ENCODE peak calls at places on chromosomes 4 and X, in seven cellular contexts. Q is neural progenitor cell, R is fibroblast of mammary gland, K is GM23248, S is adrenal gland, J is ascending aorta, D is foreskin fibroblast. C is an unnamed sample.

GRCh38 chr4:10054571-10055041 is 33.3 kb upstream of the SLC2A9 start:
- DNase-seq in R (no peak), S (no peak), D (no peak), Q (no peak), K (peak), J (no peak), C (no peak)

GRCh38 chr4:53541577-53542206 is 49.6 kb downstream of the LNX1 start:
- DNase-seq in J (no peak), Q (no peak), S (peak), K (peak), D (peak), R (peak), C (peak)

GRCh38 chrX:53433651-53434639 is at the start of gene HSD17B10:
- DNase-seq in S (peak), R (peak), K (peak), Q (peak), D (peak), J (peak), C (peak)

GRCh38 chr4:148445071-148445902 is 3.1 kb upstream of the NR3C2 start:
- DNase-seq in J (no peak), R (no peak), D (peak), Q (peak), S (peak), K (peak), C (no peak)

GRCh38 chrX:20517565-20517964 is 250.9 kb upstream of the RPS6KA3 start:
- DNase-seq in J (no peak), R (peak), D (peak), S (no peak), Q (no peak), K (peak), C (no peak)

GRCh38 chrX:109760241-109760921 is 27.3 kb upstream of the ACSL4 start:
- DNase-seq in S (no peak), R (peak), D (no peak), K (no peak), Q (no peak), J (no peak), C (no peak)

GRCh38 chr4:171024720-171025303 is 788.4 kb upstream of the GALNTL6 start:
- DNase-seq in J (no peak), S (no peak), Q (no peak), R (no peak), D (no peak), K (no peak), C (no peak)

GRCh38 chr4:185933078-185933581 is 121.1 kb upstream of the SORBS2 start:
- DNase-seq in S (no peak), K (peak), Q (no peak), D (peak), J (no peak), R (peak), C (peak)

GRCh38 chr4:100348472-100348871 is 158.2 kb upstream of the DDIT4L start:
- DNase-seq in Q (no peak), S (no peak), J (no peak), D (peak), K (peak), R (peak), C (peak)

GRCh38 chrX:151870603-151871002 is 42.1 kb upstream of the MAGEA4 start:
- DNase-seq in K (peak), S (peak), D (peak), Q (no peak), R (peak), J (no peak), C (peak)

GRCh38 chr4:156971168-156971601 is 414 bp downstream of the PDGFC start:
- DNase-seq in S (peak), K (no peak), Q (peak), J (no peak), R (no peak), D (no peak), C (peak)

GRCh38 chr4:156970501-156971167 is 965 bp downstream of the PDGFC start:
- DNase-seq in Q (peak), S (peak), K (peak), R (peak), J (peak), D (peak), C (peak)

GRCh38 chr4:156974264-156974663 is 2.7 kb upstream of the PDGFC start:
- DNase-seq in Q (no peak), D (peak), J (no peak), K (no peak), S (no peak), R (peak), C (no peak)

GRCh38 chr4:156971623-156972369 is at the start of gene PDGFC:
- DNase-seq in D (peak), S (peak), R (peak), Q (peak), J (peak), K (peak), C (peak)

DNA sequence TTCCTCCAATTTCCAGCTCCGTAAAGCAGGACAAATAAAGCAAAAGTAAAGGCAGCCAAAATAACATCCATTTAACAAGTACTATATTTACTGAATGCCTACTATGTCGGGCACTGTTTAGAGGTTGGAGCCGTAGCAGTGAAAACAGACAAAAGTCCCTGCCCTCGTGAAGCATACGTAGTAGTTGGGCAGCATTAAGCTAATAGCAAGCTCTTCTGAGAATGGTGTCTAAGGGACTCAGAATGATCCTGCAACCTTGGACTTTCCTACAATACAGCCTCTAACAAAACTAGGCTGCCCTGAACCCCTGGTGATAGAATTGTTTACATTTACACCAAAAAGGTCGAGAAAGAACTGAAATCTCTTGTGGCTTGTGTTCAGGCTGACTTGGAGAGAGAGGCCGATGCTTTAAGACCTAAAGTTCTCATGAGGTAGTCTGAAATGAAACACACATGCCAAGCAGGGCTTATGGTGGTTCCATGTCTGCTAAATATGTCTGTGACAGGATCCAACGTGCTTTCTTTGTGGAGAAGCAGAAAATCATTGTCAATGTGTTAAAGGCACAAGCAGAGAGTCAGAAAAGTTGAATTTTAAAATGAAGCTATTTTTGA is 876 bp upstream of the PDGFC start:
- DNase-seq in J (no peak), K (no peak), D (peak), Q (peak), R (no peak), S (no peak), C (no peak)
- H3K4me3 ChIP-seq in J (peak), K (peak), D (peak), Q (peak), R (peak), S (peak), C (peak)

GRCh38 chrX:46561931-46562721 is 11.4 kb upstream of the CHST7 start:
- DNase-seq in J (no peak), S (no peak), R (no peak), D (no peak), Q (no peak), K (no peak), C (no peak)
- H3K4me3 ChIP-seq in J (no peak), S (no peak), R (no peak), D (no peak), Q (no peak), K (no peak), C (no peak)

GRCh38 chr4:110485452-110485851 is 9.5 kb downstream of the ENPEP start:
- DNase-seq in S (no peak), J (no peak), Q (no peak), K (no peak), D (peak), R (no peak), C (no peak)

GRCh38 chr4:110486226-110486625 is 10.3 kb downstream of the ENPEP start:
- DNase-seq in Q (no peak), R (no peak), J (no peak), D (no peak), S (no peak), K (no peak), C (no peak)

GRCh38 chr4:110484767-110485166 is 8.8 kb downstream of the ENPEP start:
- DNase-seq in Q (no peak), K (peak), J (no peak), D (peak), S (no peak), R (peak), C (peak)

GRCh38 chr4:110483516-110483915 is 7.6 kb downstream of the ENPEP start:
- DNase-seq in J (no peak), K (peak), Q (no peak), R (peak), S (no peak), D (peak), C (no peak)

DNA sequence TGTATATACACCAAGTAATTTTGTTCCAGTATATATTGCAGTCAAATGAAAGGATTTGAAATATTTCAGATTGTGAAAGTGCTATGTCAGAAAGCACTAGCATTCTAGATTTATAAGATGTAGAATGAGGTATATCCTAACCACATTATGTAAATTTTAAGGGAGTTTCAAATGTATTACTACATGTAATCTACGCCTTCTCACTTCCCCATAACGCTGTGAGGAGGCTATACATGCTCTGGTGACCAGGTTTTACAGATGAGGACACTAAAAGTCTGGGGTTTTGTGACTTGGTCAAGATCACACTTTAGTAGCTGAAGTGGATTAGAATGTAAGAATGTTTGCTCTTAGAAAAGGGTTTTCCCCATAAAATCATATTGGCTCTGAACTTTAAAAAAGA is 8.1 kb downstream of the ENPEP start:
- DNase-seq in J (no peak), Q (no peak), R (no peak), K (no peak), S (no peak), D (peak), C (no peak)
- H3K4me3 ChIP-seq in J (no peak), Q (no peak), R (no peak), K (no peak), S (no peak), D (no peak), C (no peak)

DNA sequence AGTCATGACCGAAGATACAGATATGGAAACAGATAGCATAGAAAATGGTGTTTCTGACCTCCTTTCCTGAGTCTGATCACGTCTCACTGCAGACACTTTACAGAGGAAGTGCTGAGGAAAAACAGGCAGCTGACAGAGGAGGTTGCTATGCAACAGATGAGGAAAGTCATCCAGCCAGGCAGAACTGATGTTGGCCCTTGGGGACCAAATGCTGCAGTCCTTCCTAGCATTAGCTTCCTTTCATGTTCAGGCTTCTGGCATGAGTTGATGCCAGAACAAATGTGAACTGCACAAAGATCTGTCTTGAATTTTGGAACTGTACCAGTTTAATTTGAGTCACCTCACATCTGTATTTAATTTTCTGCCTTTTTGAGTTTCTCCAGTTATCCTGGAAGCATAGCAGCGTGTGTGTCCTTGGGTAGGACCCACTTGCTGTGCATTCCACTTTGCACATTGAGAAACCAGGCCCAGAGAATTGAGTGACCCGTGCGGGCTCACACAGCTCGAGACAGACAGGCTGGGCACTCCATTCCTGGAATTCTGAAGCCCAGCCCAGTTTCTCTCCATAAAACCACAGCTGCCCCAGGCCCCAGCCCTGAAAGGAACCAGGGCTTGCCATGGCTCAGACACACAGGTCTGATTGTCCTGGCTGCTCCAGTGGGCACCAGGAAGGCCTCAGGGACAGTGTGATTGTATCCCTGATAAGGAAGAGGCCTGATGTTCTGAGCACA is 1.4 kb upstream of the MAGED1 start:
- DNase-seq in R (peak), K (peak), J (no peak), S (peak), Q (peak), D (peak), C (peak)
- H3K4me3 ChIP-seq in R (no peak), K (no peak), J (no peak), S (no peak), Q (no peak), D (no peak), C (no peak)

DNA sequence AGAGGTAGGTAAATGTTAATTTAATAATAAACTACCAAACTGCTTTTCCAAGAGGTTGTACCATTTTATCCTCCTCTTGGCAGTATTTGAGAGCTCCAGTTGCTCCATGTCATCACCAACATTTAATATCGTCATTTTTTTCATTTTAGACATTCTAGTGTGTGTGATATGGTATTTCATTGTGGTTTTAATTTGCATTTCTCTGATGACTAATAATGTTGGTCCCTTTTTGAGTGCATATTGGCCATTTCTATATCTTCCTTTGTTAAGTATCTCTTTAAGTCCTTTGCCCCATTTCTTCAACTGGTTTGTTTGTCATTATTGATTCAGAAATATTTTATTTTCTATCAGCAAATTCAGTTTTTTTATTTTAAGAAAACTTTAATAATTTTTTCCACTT is 88.8 kb downstream of the MAPK10 start:
- DNase-seq in J (no peak), K (no peak), R (no peak), S (no peak), Q (no peak), D (no peak), C (no peak)
- H3K4me3 ChIP-seq in J (no peak), K (no peak), R (no peak), S (no peak), Q (no peak), D (no peak), C (no peak)